ENCODE peak calls at places on chromosomes 11 and 22, in six cellular contexts. G, X, P, O, D and E are unnamed samples.

GRCh38 chr11:118888398-118888797 is 4.7 kb downstream of the CXCR5 start:
- DNase-seq in X (no peak), D (no peak), P (no peak), O (no peak), G (no peak), E (no peak)

GRCh38 chr11:14179126-14179820 is 179.7 kb downstream of the RRAS2 start:
- DNase-seq in O (no peak), G (no peak), X (no peak), D (no peak), P (no peak), E (no peak)

GRCh38 chr11:6269994-6270393 is 10.4 kb downstream of the CCKBR start:
- DNase-seq in G (no peak), P (no peak), O (no peak), D (no peak), X (no peak), E (no peak)

GRCh38 chr11:111352935-111353695 is 26.0 kb downstream of the POU2AF1 start:
- DNase-seq in X (no peak), G (no peak), O (peak), D (no peak), P (peak), E (peak)

GRCh38 chr11:1665313-1665712 is 31.7 kb upstream of the KRTAP5-6 start:
- DNase-seq in P (no peak), D (no peak), G (no peak), X (no peak), O (no peak), E (no peak)

GRCh38 chr11:37322333-37323194 is 724.5 kb upstream of the RAG2 start:
- DNase-seq in D (no peak), P (no peak), G (no peak), O (no peak), X (no peak), E (no peak)

GRCh38 chr11:79902493-79902892 is 461.7 kb upstream of the TENM4 start:
- DNase-seq in P (no peak), G (no peak), X (peak), D (no peak), O (no peak), E (no peak)

GRCh38 chr22:46590334-46590733 is 29.9 kb upstream of the GRAMD4 start:
- DNase-seq in G (no peak), P (no peak), D (no peak), X (no peak), O (no peak), E (no peak)

GRCh38 chr11:118438314-118438931 is 2.1 kb downstream of the KMT2A start:
- DNase-seq in P (peak), D (no peak), X (peak), G (peak), O (peak), E (peak)

GRCh38 chr11:68206211-68206610 is 6.9 kb downstream of the KMT5B start:
- DNase-seq in P (peak), X (peak), O (no peak), G (no peak), D (no peak), E (peak)

GRCh38 chr11:33643167-33643817 is 57.3 kb downstream of the C11orf91 start:
- DNase-seq in G (no peak), X (no peak), D (no peak), O (no peak), P (no peak), E (no peak)

GRCh38 chr11:114257621-114258558 is 38.3 kb upstream of the NNMT start:
- DNase-seq in P (peak), O (no peak), X (no peak), G (peak), D (no peak), E (peak)

GRCh38 chr11:2355000-2355644 is 22.0 kb upstream of the CD81 start:
- DNase-seq in P (no peak), O (no peak), G (peak), X (no peak), D (no peak), E (no peak)

GRCh38 chr22:30128511-30128910 is 48.2 kb downstream of the HORMAD2 start:
- DNase-seq in O (no peak), D (no peak), X (no peak), G (no peak), P (no peak), E (no peak)

GRCh38 chr11:12922418-12922817 is 86.7 kb upstream of the RASSF10 start:
- DNase-seq in O (no peak), G (no peak), P (no peak), D (no peak), X (no peak), E (no peak)

GRCh38 chr11:65026810-65027209 is 429 bp upstream of the SNX15 start:
- DNase-seq in G (no peak), D (no peak), X (no peak), O (no peak), P (no peak), E (no peak)

GRCh38 chr11:12149672-12150225 is 39.4 kb downstream of the MICAL2 start:
- DNase-seq in D (no peak), O (peak), X (no peak), G (no peak), P (no peak), E (no peak)

GRCh38 chr11:64560139-64560771 is 30.8 kb upstream of the SLC22A12 start:
- DNase-seq in X (no peak), O (no peak), G (no peak), D (no peak), P (no peak), E (no peak)

GRCh38 chr11:86593833-86594232 is 78.6 kb downstream of the ME3 start:
- DNase-seq in O (no peak), P (no peak), D (no peak), X (no peak), G (no peak), E (no peak)

GRCh38 chr11:105975128-105975527 is 46.9 kb downstream of the MSANTD4 start:
- DNase-seq in D (no peak), X (no peak), P (no peak), G (no peak), O (no peak), E (no peak)

GRCh38 chr11:128400382-128401203 is 186.8 kb downstream of the ETS1 start:
- DNase-seq in D (no peak), G (no peak), O (no peak), P (no peak), X (no peak), E (no peak)

GRCh38 chr11:11422291-11423128 is 69.5 kb upstream of the CSNK2A3 start:
- DNase-seq in D (no peak), X (peak), O (no peak), G (no peak), P (peak), E (no peak)

GRCh38 chr11:70168405-70168754 is 34.7 kb upstream of the FADD start:
- DNase-seq in P (no peak), X (no peak), D (no peak), O (no peak), G (no peak), E (no peak)

GRCh38 chr11:111379500-111380136 is 543 bp upstream of the POU2AF1 start:
- DNase-seq in G (peak), O (no peak), X (no peak), D (no peak), P (no peak), E (no peak)

GRCh38 chr11:46247664-46248063 is 29.8 kb upstream of the CREB3L1 start:
- DNase-seq in G (peak), D (peak), P (peak), O (no peak), X (no peak), E (peak)

GRCh38 chr22:37233751-37234631 is 10.1 kb downstream of the RAC2 start:
- DNase-seq in D (no peak), G (peak), X (no peak), P (no peak), O (no peak), E (no peak)

GRCh38 chr11:72788250-72788649 is 5.6 kb downstream of the STARD10 start:
- DNase-seq in D (no peak), X (no peak), P (no peak), G (no peak), O (no peak), E (no peak)

GRCh38 chr22:23822101-23822671 is 16.6 kb downstream of the DERL3 start:
- DNase-seq in O (no peak), G (no peak), X (no peak), P (no peak), D (no peak), E (no peak)

GRCh38 chr11:128686045-128686741 is 7.7 kb upstream of the FLI1 start:
- DNase-seq in X (no peak), D (no peak), O (no peak), G (no peak), P (no peak), E (no peak)

GRCh38 chr22:35476341-35476740 is 64.3 kb upstream of the RASD2 start:
- DNase-seq in O (no peak), P (no peak), D (no peak), G (no peak), X (no peak), E (no peak)

DNA sequence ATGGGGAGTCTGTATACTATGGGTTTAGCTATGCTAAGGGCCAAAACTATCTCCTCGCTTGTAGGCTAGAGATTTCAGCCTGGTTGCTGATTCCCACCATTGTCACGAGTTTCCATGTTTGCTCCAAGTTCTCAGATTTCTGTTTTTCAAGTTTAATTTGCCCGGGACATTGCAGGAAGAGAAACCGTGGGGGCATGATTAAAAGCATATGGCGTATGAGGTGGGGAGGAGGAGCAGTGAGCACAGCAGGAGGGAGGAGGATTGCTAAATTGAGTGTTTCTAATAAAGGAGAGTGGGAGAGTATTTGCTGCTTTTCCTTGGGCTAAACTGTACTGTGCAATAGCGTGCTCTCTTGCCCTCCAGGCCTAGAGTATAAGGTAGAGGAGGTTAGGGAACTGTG is 558.4 kb downstream of the METTL15 start:
- DNase-seq in P (no peak), O (no peak), D (no peak), X (no peak), G (no peak), E (no peak)
- H3K27ac ChIP-seq in P (no peak), O (no peak), D (no peak), X (no peak), G (no peak), E (no peak)

GRCh38 chr11:83192846-83193245 is 666 bp upstream of the ANKRD42 start:
- DNase-seq in P (no peak), X (no peak), D (no peak), G (no peak), O (no peak), E (no peak)

GRCh38 chr11:83193315-83194283 is at the start of gene ANKRD42:
- DNase-seq in G (peak), X (peak), D (peak), O (peak), P (peak), E (peak)

GRCh38 chr11:83191986-83192385 is 1.5 kb upstream of the ANKRD42 start:
- DNase-seq in G (no peak), P (no peak), D (no peak), X (no peak), O (no peak), E (no peak)

GRCh38 chr11:83194284-83195175 is 1.0 kb downstream of the ANKRD42 start:
- DNase-seq in G (peak), X (peak), D (no peak), O (peak), P (peak), E (peak)

GRCh38 chr11:83191491-83191890 is 2.0 kb upstream of the ANKRD42 start:
- DNase-seq in D (no peak), O (no peak), G (no peak), P (no peak), X (no peak), E (no peak)
- H3K4me3 ChIP-seq in D (no peak), O (no peak), G (no peak), P (no peak), X (no peak), E (no peak)

GRCh38 chr22:49190816-49191505 is 636.7 kb downstream of the BRD1 start:
- DNase-seq in D (no peak), X (no peak), G (no peak), P (no peak), O (no peak), E (no peak)

GRCh38 chr22:49188591-49188990 is 639.1 kb downstream of the BRD1 start:
- DNase-seq in O (no peak), G (no peak), P (no peak), X (no peak), D (no peak), E (no peak)

GRCh38 chr22:49191506-49191980 is 636.1 kb downstream of the BRD1 start:
- DNase-seq in G (no peak), O (no peak), P (no peak), X (no peak), D (no peak), E (no peak)

GRCh38 chr22:49188091-49188490 is 639.6 kb downstream of the BRD1 start:
- DNase-seq in G (no peak), D (no peak), X (no peak), O (no peak), P (no peak), E (no peak)

GRCh38 chr22:49189871-49190270 is 637.8 kb downstream of the BRD1 start:
- DNase-seq in P (no peak), X (no peak), D (no peak), G (no peak), O (no peak), E (no peak)
- H3K27ac ChIP-seq in P (no peak), X (no peak), D (no peak), G (no peak), O (no peak), E (no peak)

DNA sequence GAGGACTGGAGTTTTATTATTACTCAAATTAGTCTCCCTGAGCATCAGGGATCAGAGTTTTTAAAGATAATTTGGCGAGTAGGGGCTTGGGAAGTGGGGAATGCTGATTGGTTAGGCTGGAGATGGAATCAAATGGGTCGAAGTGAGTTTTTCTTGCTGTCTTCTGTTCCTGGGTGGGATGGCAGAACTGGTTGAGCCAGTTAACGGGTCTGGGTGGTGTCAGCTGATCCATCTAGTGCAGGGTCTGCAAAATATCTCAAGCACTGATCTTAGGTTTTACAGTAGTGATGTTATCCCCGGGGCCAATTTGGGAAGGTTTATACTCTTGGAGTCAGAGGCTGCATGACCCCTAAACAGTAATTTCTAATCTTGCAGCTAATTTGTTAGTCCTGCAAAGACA is 1.1 kb downstream of the OR5A2 start:
- DNase-seq in O (no peak), P (no peak), X (no peak), D (no peak), G (no peak), E (no peak)
- H3K4me3 ChIP-seq in O (no peak), P (no peak), X (no peak), D (no peak), G (no peak), E (no peak)

GRCh38 chr22:38246046-38246658 is 26.7 kb downstream of the TMEM184B start:
- DNase-seq in G (no peak), X (no peak), D (no peak), P (no peak), O (no peak), E (no peak)
- H3K27ac ChIP-seq in G (no peak), X (no peak), D (no peak), P (peak), O (peak), E (no peak)

GRCh38 chr11:94048310-94048709 is 27.2 kb downstream of the HEPHL1 start:
- DNase-seq in P (no peak), G (no peak), O (no peak), X (no peak), D (no peak), E (no peak)

GRCh38 chr11:94049351-94049750 is 28.2 kb downstream of the HEPHL1 start:
- DNase-seq in X (no peak), D (no peak), P (no peak), O (no peak), G (no peak), E (no peak)

GRCh38 chr11:94043241-94043640 is 22.1 kb downstream of the HEPHL1 start:
- DNase-seq in G (no peak), X (no peak), D (no peak), O (no peak), P (no peak), E (no peak)

DNA sequence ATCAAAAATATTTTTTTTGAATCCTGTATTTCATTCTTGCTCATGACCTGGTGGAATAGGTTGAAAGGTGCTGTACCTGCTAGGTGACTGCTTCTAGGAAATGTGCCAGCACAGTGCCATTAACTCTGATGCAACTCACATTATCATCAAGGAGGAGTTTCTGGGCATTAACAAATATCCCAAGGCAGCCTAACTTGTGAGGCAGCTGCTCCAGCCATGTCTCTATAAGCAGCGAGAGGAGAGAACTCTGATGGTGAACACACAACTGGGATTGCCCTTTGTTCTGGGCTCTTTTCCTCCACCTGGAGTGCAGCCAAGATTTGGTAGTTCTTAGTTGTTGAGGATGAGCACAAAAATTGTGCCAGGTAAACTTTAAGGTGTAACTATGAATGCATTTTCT is 25.6 kb downstream of the HEPHL1 start:
- DNase-seq in G (peak), O (no peak), D (no peak), X (no peak), P (no peak), E (no peak)
- H3K4me3 ChIP-seq in G (no peak), O (no peak), D (no peak), X (no peak), P (no peak), E (no peak)

DNA sequence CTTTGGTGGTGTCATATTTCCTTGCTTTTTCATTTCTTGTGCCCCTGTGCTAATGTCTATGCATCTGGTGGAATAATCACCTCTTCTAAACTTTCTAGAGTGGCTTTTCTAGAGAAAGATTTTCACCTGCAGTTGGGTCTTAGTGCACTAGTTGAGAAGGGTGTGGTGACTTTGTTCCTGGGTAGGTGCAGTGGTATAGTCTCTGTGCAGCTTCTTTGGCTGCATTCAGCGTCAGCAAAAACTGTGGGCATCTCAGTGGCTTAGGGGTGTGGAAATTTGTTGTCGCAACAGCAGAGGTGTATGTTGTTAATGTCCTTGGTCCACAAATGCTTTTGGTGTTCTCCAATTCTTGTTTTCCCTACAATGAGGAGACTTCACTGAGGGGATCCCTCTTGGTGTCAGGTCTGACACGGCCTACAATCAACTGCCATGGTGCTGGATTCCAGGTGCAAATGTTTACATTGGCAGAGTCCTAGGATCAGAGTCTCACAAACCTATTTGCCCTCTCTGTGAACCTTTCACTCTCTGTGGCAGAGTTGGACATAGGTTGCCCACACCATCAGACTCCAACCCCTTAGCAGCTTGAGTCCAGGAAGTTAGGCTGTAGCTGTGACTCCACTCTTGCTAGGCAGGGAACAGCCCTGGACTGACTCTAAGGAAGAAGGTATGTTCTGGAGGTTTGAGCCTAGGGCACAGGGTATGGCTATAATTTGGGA is 48.8 kb downstream of the GDPD4 start:
- DNase-seq in D (no peak), X (no peak), G (peak), O (no peak), P (no peak), E (no peak)
- H3K27ac ChIP-seq in D (no peak), X (no peak), G (no peak), O (no peak), P (no peak), E (no peak)

GRCh38 chr22:40216041-40216756 is 38.5 kb downstream of the TNRC6B start:
- DNase-seq in G (peak), X (no peak), P (no peak), D (no peak), O (no peak), E (no peak)
- H3K4me3 ChIP-seq in G (no peak), X (no peak), P (no peak), D (no peak), O (no peak), E (no peak)

GRCh38 chr11:126102436-126102894 is 39.8 kb upstream of the CDON start:
- DNase-seq in X (peak), G (peak), P (peak), O (peak), D (no peak), E (peak)
- H3K27ac ChIP-seq in X (peak), G (no peak), P (peak), O (no peak), D (no peak), E (peak)

GRCh38 chr11:66314561-66315497 is 2.0 kb downstream of the CD248 start:
- DNase-seq in G (no peak), O (no peak), D (no peak), X (no peak), P (no peak), E (no peak)

GRCh38 chr11:66311965-66312548 is 4.8 kb downstream of the CD248 start:
- DNase-seq in O (peak), G (peak), D (no peak), X (peak), P (peak), E (peak)

GRCh38 chr11:66314186-66314501 is 2.7 kb downstream of the CD248 start:
- DNase-seq in X (no peak), D (no peak), O (no peak), G (no peak), P (no peak), E (no peak)

GRCh38 chr11:66312549-66313320 is 4.1 kb downstream of the CD248 start:
- DNase-seq in G (peak), P (peak), O (peak), D (peak), X (peak), E (peak)

GRCh38 chr11:66313321-66314185 is 3.3 kb downstream of the CD248 start:
- DNase-seq in D (no peak), O (no peak), G (no peak), X (no peak), P (no peak), E (no peak)
- H3K4me3 ChIP-seq in D (peak), O (peak), G (peak), X (peak), P (peak), E (no peak)